ENCODE peak calls at places on chromosomes 2 and 18, in seven cellular contexts. T, Q, L, P, S, H and U are unnamed samples.

GRCh38 chr2:239290618-239291504 is 110.0 kb downstream of the HDAC4 start:
- DNase-seq in P (no peak), L (no peak), S (no peak), H (no peak), T (no peak), Q (no peak), U (no peak)

GRCh38 chr2:45497355-45497754 is 113.7 kb downstream of the SRBD1 start:
- DNase-seq in Q (no peak), L (no peak), T (peak), H (no peak), P (no peak), S (no peak), U (no peak)

GRCh38 chr2:234632527-234633391 is 135.9 kb upstream of the ARL4C start:
- DNase-seq in P (no peak), T (no peak), L (peak), S (no peak), Q (no peak), H (no peak), U (peak)

GRCh38 chr18:44229693-44230108 is 451.0 kb upstream of the SETBP1 start:
- DNase-seq in T (no peak), P (no peak), L (no peak), Q (no peak), S (no peak), H (peak), U (no peak)

GRCh38 chr2:225612636-225613035 is 213.1 kb downstream of the NYAP2 start:
- DNase-seq in Q (no peak), P (no peak), L (no peak), S (no peak), T (no peak), H (no peak), U (no peak)

GRCh38 chr2:10190737-10191532 is 68.4 kb downstream of the RRM2 start:
- DNase-seq in H (peak), T (no peak), L (no peak), S (no peak), P (no peak), Q (no peak), U (no peak)

GRCh38 chr2:134692461-134692860 is 26.3 kb downstream of the TMEM163 start:
- DNase-seq in S (no peak), Q (no peak), H (no peak), P (no peak), T (no peak), L (no peak), U (no peak)

GRCh38 chr18:50268022-50268747 is 1.9 kb upstream of the CFAP53 start:
- DNase-seq in T (peak), H (peak), S (no peak), L (peak), Q (peak), P (no peak), U (peak)

GRCh38 chr2:61898810-61899209 is 6.7 kb upstream of the COMMD1 start:
- DNase-seq in Q (no peak), P (peak), L (no peak), T (no peak), S (no peak), H (peak), U (peak)

GRCh38 chr2:57497489-57498096 is 549.0 kb upstream of the VRK2 start:
- DNase-seq in Q (peak), T (peak), S (peak), P (peak), L (peak), H (peak), U (peak)

GRCh38 chr2:28437918-28438317 is 45.3 kb downstream of the FOSL2 start:
- DNase-seq in L (no peak), P (peak), T (no peak), Q (no peak), H (no peak), S (no peak), U (no peak)

GRCh38 chr2:157328133-157328532 is 2.5 kb upstream of the ERMN start:
- DNase-seq in H (no peak), T (no peak), Q (no peak), L (no peak), P (no peak), S (no peak), U (no peak)

GRCh38 chr2:223563462-223563861 is 38.7 kb downstream of the SCG2 start:
- DNase-seq in H (peak), T (no peak), L (no peak), P (peak), S (peak), Q (peak), U (peak)

GRCh38 chr2:155368934-155369333 is 670.4 kb downstream of the KCNJ3 start:
- DNase-seq in L (no peak), S (peak), T (no peak), H (no peak), Q (no peak), P (peak), U (peak)

GRCh38 chr2:105502625-105503334 is 103.9 kb upstream of the FHL2 start:
- DNase-seq in H (no peak), T (no peak), S (no peak), L (no peak), Q (no peak), P (no peak), U (no peak)

GRCh38 chr2:230657906-230658305 is 54.7 kb upstream of the CAB39 start:
- DNase-seq in L (no peak), T (no peak), Q (no peak), P (no peak), H (no peak), S (no peak), U (no peak)

GRCh38 chr2:65227035-65227470 is 578 bp upstream of the ACTR2 start:
- DNase-seq in P (peak), H (no peak), Q (no peak), T (no peak), S (no peak), L (no peak), U (peak)

GRCh38 chr2:166695154-166695553 is 193.1 kb upstream of the XIRP2 start:
- DNase-seq in Q (no peak), L (no peak), H (no peak), S (no peak), T (no peak), P (no peak), U (no peak)

DNA sequence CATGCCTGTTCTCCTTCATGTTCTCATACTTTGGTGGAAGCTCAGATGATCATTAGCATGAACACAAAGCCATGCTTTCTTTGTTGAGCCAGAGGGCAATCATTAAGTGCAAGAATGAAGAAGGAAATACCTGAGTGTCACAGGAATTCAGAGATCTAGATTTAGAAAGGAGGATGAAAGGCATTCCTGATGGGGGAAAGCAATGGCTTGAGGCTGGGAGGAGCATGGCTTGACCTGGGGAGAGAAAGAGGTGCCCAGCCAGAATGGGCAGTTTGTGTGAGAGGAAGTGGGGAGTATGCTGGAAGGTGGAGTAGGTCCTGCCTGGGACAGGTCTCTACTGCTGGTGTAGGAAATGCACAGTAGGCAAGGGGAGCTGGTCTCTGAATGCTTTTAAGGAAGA is 35.1 kb downstream of the SLC4A3 start:
- DNase-seq in T (no peak), L (no peak), H (no peak), Q (no peak), P (no peak), S (no peak), U (no peak)
- TF ChIP-seq JUND in T (no peak), L (no peak), H (no peak), Q (no peak), P (no peak), S (no peak), U (no peak)

GRCh38 chr2:84823788-84824187 is 57.1 kb downstream of the TRABD2A start:
- DNase-seq in S (no peak), H (no peak), P (no peak), T (no peak), L (no peak), Q (no peak), U (no peak)
- TF ChIP-seq JUND in S (no peak), H (no peak), P (no peak), T (no peak), L (no peak), Q (no peak), U (no peak)

GRCh38 chr2:150153646-150154307 is 333.7 kb downstream of the RND3 start:
- DNase-seq in T (no peak), P (no peak), H (no peak), S (no peak), Q (no peak), L (no peak), U (no peak)
- TF ChIP-seq JUND in T (no peak), P (no peak), H (no peak), S (no peak), Q (no peak), L (no peak), U (no peak)

GRCh38 chr18:79806976-79807841 is 9.5 kb downstream of the KCNG2 start:
- DNase-seq in H (no peak), L (no peak), P (no peak), T (no peak), S (no peak), Q (no peak), U (no peak)
- TF ChIP-seq JUND in H (no peak), L (no peak), P (no peak), T (no peak), S (no peak), Q (no peak), U (no peak)

DNA sequence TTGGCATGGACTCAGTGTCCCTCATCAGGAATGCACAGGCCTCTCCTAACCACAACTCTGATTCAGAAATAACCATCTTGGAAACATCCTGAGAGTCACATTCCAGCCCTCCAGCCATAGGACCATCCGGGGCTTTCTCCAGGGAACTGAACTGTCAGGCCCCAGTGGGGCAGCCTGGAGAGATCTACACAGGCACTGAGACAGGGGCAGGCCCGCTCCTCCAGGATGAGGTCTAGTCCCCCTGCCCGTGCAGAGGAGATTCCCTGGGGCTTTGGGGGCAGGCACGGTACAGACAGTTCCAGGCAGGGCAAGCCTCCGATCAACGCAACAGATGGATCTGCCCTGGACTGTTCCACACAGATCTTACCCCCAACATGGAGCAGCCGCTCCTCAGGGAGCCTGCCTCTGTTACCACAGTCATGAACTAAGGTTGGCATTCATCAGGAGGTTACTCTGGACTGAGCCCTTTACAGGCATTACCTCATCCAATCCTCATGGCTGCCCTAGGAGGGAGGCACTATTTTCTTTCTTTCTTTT is 12.0 kb downstream of the KCNK3 start:
- DNase-seq in S (no peak), L (no peak), H (no peak), Q (no peak), P (no peak), T (no peak), U (no peak)
- TF ChIP-seq JUND in S (no peak), L (no peak), H (no peak), Q (no peak), P (no peak), T (no peak), U (no peak)

DNA sequence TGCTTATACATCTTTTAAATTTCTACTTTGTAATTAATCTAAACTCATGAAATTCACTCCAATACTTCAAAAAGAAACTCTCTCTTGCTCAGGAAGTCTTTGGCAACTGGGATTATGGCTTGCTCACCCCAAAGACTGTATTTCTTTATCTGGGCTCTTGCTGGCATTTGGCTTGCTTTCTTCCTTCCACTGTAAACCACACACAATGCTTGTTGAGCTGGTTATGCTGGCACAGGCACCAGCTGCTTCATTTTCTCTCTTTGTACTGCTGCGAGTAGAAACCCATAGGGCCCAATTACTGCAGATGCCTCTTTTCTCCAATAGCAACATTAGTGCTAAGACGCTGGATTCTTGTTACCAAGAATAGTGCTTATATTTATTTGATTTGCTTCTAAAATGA is 51.4 kb downstream of the SLC38A11 start:
- DNase-seq in P (no peak), T (no peak), S (no peak), Q (no peak), H (no peak), L (no peak), U (peak)
- TF ChIP-seq JUND in P (no peak), T (no peak), S (no peak), Q (no peak), H (no peak), L (no peak), U (no peak)

DNA sequence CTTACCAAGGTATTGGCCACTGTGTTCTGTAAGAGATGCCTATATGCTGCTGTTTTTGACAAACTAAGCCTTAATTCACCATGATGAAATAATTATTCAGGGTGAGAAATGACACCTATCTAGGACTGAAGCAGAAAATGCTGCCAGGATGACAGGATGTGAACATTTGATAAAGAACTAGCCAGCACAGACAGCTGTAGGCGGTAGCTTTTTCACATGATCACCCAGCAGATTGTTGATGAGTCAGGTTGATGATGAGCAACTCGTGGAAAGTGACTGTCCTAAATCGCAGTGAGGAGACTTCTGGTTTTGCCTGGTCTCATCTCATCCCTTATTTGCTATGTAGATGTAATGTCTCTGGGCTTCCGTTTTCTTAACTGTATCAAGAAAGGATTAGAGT is 144.1 kb downstream of the PRPF40A start:
- DNase-seq in L (no peak), Q (peak), H (peak), T (peak), S (peak), P (no peak), U (no peak)
- TF ChIP-seq JUND in L (no peak), Q (peak), H (peak), T (no peak), S (no peak), P (no peak), U (no peak)

GRCh38 chr18:26551217-26551708 is 2.9 kb upstream of the KCTD1 start:
- DNase-seq in L (peak), P (no peak), H (no peak), T (no peak), Q (no peak), S (no peak), U (no peak)
- TF ChIP-seq JUND in L (no peak), P (no peak), H (no peak), T (no peak), Q (no peak), S (no peak), U (no peak)